ENCODE peak calls at places on chromosomes 2 and 18, in five cellular contexts. R is breast epithelium, F is A549, Z is OCI-LY7, I is heart right ventricle. W is an unnamed sample.
A peak's percentile ranks its signal among the peaks of the same experiment; 100 is the strongest.

GRCh38 chr2:104528101-104528500 is 325.8 kb upstream of the POU3F3 start:
- DNase-seq in R (no peak), F (no peak), Z (no peak), I (no peak), W (no peak)

GRCh38 chr2:44086639-44087036 is 82.0 kb upstream of the PPM1B start:
- DNase-seq in R (no peak), F (no peak), Z (no peak), I (no peak), W (no peak)

GRCh38 chr2:224086226-224086911 is 47.3 kb upstream of the SERPINE2 start:
- DNase-seq in R (no peak), F (peak; percentile 57), Z (no peak), I (no peak), W (no peak)

GRCh38 chr2:241001413-241002274 is 3.2 kb downstream of the SNED1 start:
- DNase-seq in R (peak; percentile 15), F (no peak), Z (no peak), I (no peak), W (no peak)

GRCh38 chr2:12778369-12778768 is 61.6 kb downstream of the TRIB2 start:
- DNase-seq in R (no peak), F (no peak), Z (no peak), I (no peak), W (no peak)

GRCh38 chr2:192500550-192501200 is 305.9 kb upstream of the TMEFF2 start:
- DNase-seq in R (no peak), F (no peak), Z (no peak), I (no peak), W (no peak)

GRCh38 chr2:128327180-128327964 is 8.7 kb upstream of the HS6ST1 start:
- DNase-seq in R (no peak), F (no peak), Z (no peak), I (no peak), W (no peak)

GRCh38 chr2:37143986-37144385 is 12.8 kb downstream of the EIF2AK2 start:
- DNase-seq in R (no peak), F (no peak), Z (no peak), I (no peak), W (no peak)

GRCh38 chr2:30147196-30147714 is 448 bp downstream of the YPEL5 start:
- DNase-seq in R (no peak), F (no peak), Z (no peak), I (peak; percentile 11), W (peak; percentile 29)

GRCh38 chr2:55862673-55863390 is 60.8 kb downstream of the EFEMP1 start:
- DNase-seq in R (peak; percentile 36), F (peak; percentile 53), Z (no peak), I (peak; percentile 28), W (no peak)

GRCh38 chr2:155332016-155332415 is 633.5 kb downstream of the KCNJ3 start:
- DNase-seq in R (no peak), F (no peak), Z (no peak), I (no peak), W (no peak)

GRCh38 chr2:216688731-216689360 is 6.5 kb downstream of the IGFBP5 start:
- DNase-seq in R (no peak), F (no peak), Z (no peak), I (peak; percentile 68), W (no peak)

GRCh38 chr2:208595386-208596275 is 189.0 kb downstream of the PTH2R start:
- DNase-seq in R (no peak), F (peak; percentile 20), Z (no peak), I (no peak), W (no peak)

GRCh38 chr2:176814740-176815367 is 397.7 kb upstream of the HNRNPA3 start:
- DNase-seq in R (no peak), F (peak; percentile 10), Z (peak; percentile 78), I (no peak), W (no peak)

GRCh38 chr2:159265171-159265576 is 21.3 kb downstream of the WDSUB1 start:
- DNase-seq in R (no peak), F (no peak), Z (no peak), I (no peak), W (no peak)

GRCh38 chr2:46257476-46257875 is 39.7 kb upstream of the EPAS1 start:
- DNase-seq in R (no peak), F (no peak), Z (no peak), I (peak; percentile 55), W (no peak)

GRCh38 chr2:44246436-44246835 is 28.8 kb upstream of the SLC3A1 start:
- DNase-seq in R (no peak), F (no peak), Z (no peak), I (no peak), W (no peak)

GRCh38 chr18:11585596-11585995 is 23.8 kb upstream of the SLC35G4 start:
- DNase-seq in R (no peak), F (no peak), Z (no peak), I (no peak), W (no peak)

GRCh38 chr2:9950521-9951271 is 797 bp upstream of the GRHL1 start:
- DNase-seq in R (no peak), F (peak; percentile 62), Z (no peak), I (peak; percentile 13), W (peak; percentile 54)

GRCh38 chr2:230866704-230867561 is 2.2 kb downstream of the ITM2C start:
- DNase-seq in R (no peak), F (no peak), Z (peak; percentile 53), I (no peak), W (peak; percentile 56)

GRCh38 chr2:151946856-151947523 is 118.8 kb upstream of the ARL5A start:
- DNase-seq in R (no peak), F (peak; percentile 60), Z (peak; percentile 55), I (peak; percentile 48), W (no peak)

GRCh38 chr18:62250475-62250874 is 63.4 kb downstream of the RELCH start:
- DNase-seq in R (no peak), F (no peak), Z (no peak), I (no peak), W (no peak)

GRCh38 chr2:213740453-213740852 is 456.2 kb downstream of the SPAG16 start:
- DNase-seq in R (no peak), F (no peak), Z (no peak), I (no peak), W (no peak)

GRCh38 chr2:191638079-191638801 is 39.7 kb upstream of the NABP1 start:
- DNase-seq in R (no peak), F (no peak), Z (no peak), I (no peak), W (no peak)

GRCh38 chr2:89775885-89776284 is 1084.4 kb downstream of the RPIA start:
- DNase-seq in R (no peak), F (no peak), Z (no peak), I (no peak), W (no peak)
- H3K9me3 ChIP-seq in R (peaks cover 12% of the 10 kb centered on the region), F (peaks cover 23% of the 10 kb centered on the region), Z (peaks cover 83% of the 10 kb centered on the region), I (peaks cover 99% of the 10 kb centered on the region), W (no peaks in the 10 kb centered on the region)

GRCh38 chr2:135762530-135762929 is 20.9 kb downstream of the UBXN4 start:
- DNase-seq in R (no peak), F (no peak), Z (no peak), I (no peak), W (no peak)

GRCh38 chr2:135755573-135755972 is 13.9 kb downstream of the UBXN4 start:
- DNase-seq in R (no peak), F (no peak), Z (no peak), I (no peak), W (no peak)

DNA sequence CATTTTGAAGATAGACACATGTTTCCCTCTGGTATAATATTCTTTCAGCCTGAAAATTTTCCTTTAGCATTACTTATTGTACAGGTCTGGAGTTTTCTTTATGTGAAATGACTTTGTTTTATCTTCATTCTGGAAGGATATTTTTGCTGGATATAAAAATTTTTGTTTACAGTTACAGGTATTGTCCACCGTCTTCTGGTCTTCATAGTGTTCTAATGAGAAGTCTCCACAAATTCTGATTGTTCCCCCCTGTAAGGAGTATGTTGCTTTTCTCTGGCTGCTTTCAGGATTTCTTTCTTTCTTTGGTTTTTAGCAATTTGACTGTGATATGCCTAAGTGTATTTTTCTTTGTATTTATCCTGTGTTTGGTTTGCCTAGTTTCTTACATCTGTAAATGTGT is 15.0 kb downstream of the UBXN4 start:
- DNase-seq in R (no peak), F (no peak), Z (no peak), I (no peak), W (no peak)
- H3K9me3 ChIP-seq in R (no peaks in the 10 kb centered on the region), F (peaks cover 25% of the 10 kb centered on the region), Z (peaks cover 30% of the 10 kb centered on the region), I (peaks cover 22% of the 10 kb centered on the region), W (peaks cover 12% of the 10 kb centered on the region)

GRCh38 chr2:95238131-95238530 is 30.8 kb downstream of the ZNF892 start:
- DNase-seq in R (no peak), F (no peak), Z (no peak), I (no peak), W (no peak)

GRCh38 chr2:95232232-95232631 is 24.9 kb downstream of the ZNF892 start:
- DNase-seq in R (no peak), F (no peak), Z (no peak), I (no peak), W (no peak)

GRCh38 chr2:95234806-95235205 is 27.5 kb downstream of the ZNF892 start:
- DNase-seq in R (no peak), F (no peak), Z (no peak), I (no peak), W (no peak)

GRCh38 chr2:95231723-95232122 is 24.4 kb downstream of the ZNF892 start:
- DNase-seq in R (peak; percentile 63), F (peak; percentile 23), Z (peak; percentile 58), I (peak; percentile 18), W (no peak)

GRCh38 chr2:95234286-95234785 is 27.0 kb downstream of the ZNF892 start:
- DNase-seq in R (no peak), F (no peak), Z (no peak), I (no peak), W (no peak)
- H3K9me3 ChIP-seq in R (peaks cover 2% of the 10 kb centered on the region), F (peaks cover 54% of the 10 kb centered on the region), Z (no peaks in the 10 kb centered on the region), I (peaks cover 92% of the 10 kb centered on the region), W (peaks cover 7% of the 10 kb centered on the region)

GRCh38 chr2:116088246-116088645 is 1645.8 kb downstream of the DPP10 start:
- DNase-seq in R (no peak), F (no peak), Z (no peak), I (no peak), W (no peak)
- H3K9me3 ChIP-seq in R (no peaks in the 10 kb centered on the region), F (no peaks in the 10 kb centered on the region), Z (no peaks in the 10 kb centered on the region), I (peaks cover 14% of the 10 kb centered on the region), W (no peaks in the 10 kb centered on the region)

GRCh38 chr18:35246831-35247230 is 6.0 kb downstream of the ZNF397 start:
- DNase-seq in R (no peak), F (no peak), Z (no peak), I (no peak), W (no peak)
- H3K9me3 ChIP-seq in R (no peaks in the 10 kb centered on the region), F (peaks cover 94% of the 10 kb centered on the region), Z (peaks cover 18% of the 10 kb centered on the region), I (no peaks in the 10 kb centered on the region), W (no peaks in the 10 kb centered on the region)

GRCh38 chr2:161146209-161146775 is 13.9 kb upstream of the TANK start:
- DNase-seq in R (no peak), F (no peak), Z (no peak), I (no peak), W (no peak)
- H3K9me3 ChIP-seq in R (peaks cover 5% of the 10 kb centered on the region), F (peaks cover 28% of the 10 kb centered on the region), Z (peaks cover 34% of the 10 kb centered on the region), I (peaks cover 34% of the 10 kb centered on the region), W (no peaks in the 10 kb centered on the region)

GRCh38 chr2:595141-595805 is 81.9 kb downstream of the TMEM18 start:
- DNase-seq in R (no peak), F (no peak), Z (no peak), I (no peak), W (no peak)

GRCh38 chr2:594297-594949 is 82.8 kb downstream of the TMEM18 start:
- DNase-seq in R (no peak), F (no peak), Z (no peak), I (no peak), W (no peak)

GRCh38 chr2:590214-591175 is 86.7 kb downstream of the TMEM18 start:
- DNase-seq in R (no peak), F (no peak), Z (no peak), I (no peak), W (no peak)

GRCh38 chr2:593354-594026 is 83.7 kb downstream of the TMEM18 start:
- DNase-seq in R (no peak), F (no peak), Z (no peak), I (no peak), W (no peak)

GRCh38 chr2:592737-593136 is 84.5 kb downstream of the TMEM18 start:
- DNase-seq in R (no peak), F (no peak), Z (no peak), I (no peak), W (no peak)
- H3K9me3 ChIP-seq in R (no peaks in the 10 kb centered on the region), F (no peaks in the 10 kb centered on the region), Z (no peaks in the 10 kb centered on the region), I (no peaks in the 10 kb centered on the region), W (no peaks in the 10 kb centered on the region)

W was measured in T-helper 17 cell.